ENCODE peak calls at places on chromosomes 1 and 21, in six cellular contexts. X is IMR-90, C is mesendoderm, Q is neuronal stem cell, G is H1, I is trophoblast cell. M is an unnamed sample.

GRCh38 chr1:175016073-175016722 is 7.0 kb downstream of the MRPS14 start:
- DNase-seq in X (peak), C (no peak), Q (no peak), G (no peak), I (no peak), M (no peak)

GRCh38 chr21:45532826-45533730 is 9.2 kb downstream of the SLC19A1 start:
- DNase-seq in X (no peak), C (no peak), Q (no peak), G (no peak), I (no peak), M (no peak)

GRCh38 chr1:29416267-29416666 is 179.9 kb downstream of the PTPRU start:
- DNase-seq in X (no peak), C (peak), Q (no peak), G (no peak), I (peak), M (no peak)

GRCh38 chr1:202811296-202812175 is 782 bp downstream of the PCAT6 start:
- DNase-seq in X (peak), C (peak), Q (no peak), G (no peak), I (peak), M (peak)

GRCh38 chr1:95384570-95384969 is 150.6 kb downstream of the RWDD3 start:
- DNase-seq in X (peak), C (peak), Q (peak), G (peak), I (no peak), M (peak)

GRCh38 chr1:54519709-54520108 is 28.3 kb upstream of the ACOT11 start:
- DNase-seq in X (no peak), C (peak), Q (no peak), G (no peak), I (no peak), M (peak)

GRCh38 chr1:166695115-166695514 is 144.2 kb upstream of the POGK start:
- DNase-seq in X (no peak), C (no peak), Q (no peak), G (no peak), I (no peak), M (no peak)

GRCh38 chr1:230141002-230141648 is 74.1 kb downstream of the GALNT2 start:
- DNase-seq in X (peak), C (no peak), Q (no peak), G (no peak), I (peak), M (peak)

GRCh38 chr1:20153000-20153418 is 13.9 kb downstream of the PLA2G2F start:
- DNase-seq in X (no peak), C (peak), Q (no peak), G (no peak), I (peak), M (no peak)

GRCh38 chr1:173149887-173150286 is 57.2 kb downstream of the TNFSF4 start:
- DNase-seq in X (peak), C (no peak), Q (no peak), G (no peak), I (peak), M (peak)

GRCh38 chr1:107926436-107927080 is 38.4 kb downstream of the VAV3 start:
- DNase-seq in X (no peak), C (no peak), Q (no peak), G (no peak), I (peak), M (peak)

GRCh38 chr1:2529776-2530500 is at the start of gene HES5:
- DNase-seq in X (no peak), C (no peak), Q (peak), G (no peak), I (peak), M (no peak)

GRCh38 chr21:45590246-45590725 is 48.0 kb upstream of the SLC19A1 start:
- DNase-seq in X (peak), C (peak), Q (no peak), G (peak), I (peak), M (peak)

GRCh38 chr21:33378081-33378480 is 25.1 kb upstream of the IFNGR2 start:
- DNase-seq in X (no peak), C (no peak), Q (no peak), G (no peak), I (no peak), M (no peak)

GRCh38 chr1:147549526-147549925 is 8.2 kb downstream of the BCL9 start:
- DNase-seq in X (no peak), C (no peak), Q (no peak), G (no peak), I (no peak), M (no peak)

GRCh38 chr1:155859881-155860841 is 794 bp downstream of the SYT11 start:
- DNase-seq in X (peak), C (peak), Q (peak), G (no peak), I (peak), M (peak)

GRCh38 chr1:154407021-154407865 is 2.1 kb downstream of the IL6R start:
- DNase-seq in X (no peak), C (no peak), Q (no peak), G (no peak), I (peak), M (peak)

GRCh38 chr21:33789697-33790096 is 125.9 kb downstream of the ATP5PO start:
- DNase-seq in X (no peak), C (no peak), Q (no peak), G (no peak), I (no peak), M (peak)

GRCh38 chr1:68363346-68363745 is 86.4 kb downstream of the RPE65 start:
- DNase-seq in X (no peak), C (no peak), Q (no peak), G (no peak), I (no peak), M (no peak)

GRCh38 chr1:100188617-100189016 is 10.6 kb upstream of the LRRC39 start:
- DNase-seq in X (peak), C (no peak), Q (no peak), G (no peak), I (no peak), M (peak)

GRCh38 chr1:234980657-234981396 is 147.8 kb downstream of the TOMM20 start:
- DNase-seq in X (peak), C (no peak), Q (no peak), G (no peak), I (peak), M (peak)

GRCh38 chr1:96641292-96641691 is 80.3 kb upstream of the PTBP2 start:
- DNase-seq in X (peak), C (no peak), Q (no peak), G (no peak), I (peak), M (no peak)

GRCh38 chr1:1168451-1169411 is 4.9 kb upstream of the TTLL10 start:
- DNase-seq in X (no peak), C (no peak), Q (no peak), G (no peak), I (no peak), M (no peak)

GRCh38 chr1:21725738-21726392 is 56.7 kb upstream of the RAP1GAP start:
- DNase-seq in X (no peak), C (no peak), Q (peak), G (no peak), I (no peak), M (no peak)

GRCh38 chr1:22903113-22903512 is 69.6 kb downstream of the LACTBL1 start:
- DNase-seq in X (peak), C (no peak), Q (no peak), G (no peak), I (no peak), M (no peak)

GRCh38 chr21:40846566-40847411 is at the start of gene DSCAM:
- DNase-seq in X (no peak), C (peak), Q (peak), G (no peak), I (no peak), M (no peak)

GRCh38 chr21:43267391-43268085 is 98.7 kb downstream of the CRYAA start:
- DNase-seq in X (no peak), C (no peak), Q (no peak), G (no peak), I (no peak), M (no peak)

GRCh38 chr1:9078949-9079500 is 9.6 kb upstream of the SLC2A5 start:
- DNase-seq in X (no peak), C (no peak), Q (no peak), G (no peak), I (peak), M (no peak)
- H2BK5ac ChIP-seq in X (no peak), C (no peak), Q (no peak), G (no peak), I (no peak), M (peak)

GRCh38 chr21:26844258-26845065 is 747 bp downstream of the ADAMTS1 start:
- DNase-seq in X (peak), C (peak), Q (peak), G (no peak), I (peak), M (peak)
- H3K4me3 ChIP-seq in X (peak), C (peak), Q (peak), G (peak), I (peak), M (peak)

DNA sequence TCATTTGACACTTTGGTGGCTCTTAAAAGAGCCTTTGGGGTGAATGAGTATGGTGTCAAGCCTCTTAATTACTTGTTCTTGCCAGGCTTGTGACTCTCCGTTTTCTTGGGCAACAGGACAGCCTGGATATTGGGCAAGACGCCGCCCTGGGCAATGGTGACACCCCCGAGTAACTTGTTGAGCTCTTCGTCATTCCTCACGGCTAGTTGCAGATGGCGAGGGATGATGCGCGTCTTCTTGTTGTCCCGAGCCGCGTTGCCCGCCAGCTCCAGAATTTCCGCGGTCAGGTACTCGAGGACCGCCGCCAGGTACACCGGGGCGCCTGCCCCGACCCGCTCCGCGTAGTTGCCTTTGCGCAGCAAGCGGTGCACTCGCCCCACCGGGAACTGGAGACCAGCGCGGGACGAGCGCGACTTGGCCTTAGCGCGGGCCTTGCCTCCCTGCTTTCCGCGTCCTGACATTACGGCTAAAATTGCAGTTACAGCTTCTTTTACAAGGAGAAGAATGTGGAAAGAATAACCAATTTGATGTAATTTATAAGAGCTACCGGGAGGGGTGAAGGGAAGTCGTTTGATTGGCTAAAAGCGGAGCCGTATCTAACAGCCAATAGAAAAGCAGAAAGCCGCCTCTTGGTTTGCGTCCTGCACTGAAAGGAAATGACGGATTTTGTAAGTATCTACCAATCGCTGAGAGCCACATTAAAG is 11.8 kb upstream of the BOLA1 start:
- DNase-seq in X (peak), C (peak), Q (peak), G (peak), I (peak), M (peak)
- H2BK5ac ChIP-seq in X (peak), C (peak), Q (no peak), G (peak), I (peak), M (no peak)

GRCh38 chr1:56658254-56658653 is 13.1 kb downstream of the PRKAA2 start:
- DNase-seq in X (no peak), C (no peak), Q (no peak), G (no peak), I (no peak), M (no peak)

GRCh38 chr1:56648546-56648945 is 3.4 kb downstream of the PRKAA2 start:
- DNase-seq in X (no peak), C (no peak), Q (no peak), G (no peak), I (no peak), M (no peak)

GRCh38 chr1:56655991-56656613 is 11.0 kb downstream of the PRKAA2 start:
- DNase-seq in X (no peak), C (no peak), Q (no peak), G (no peak), I (no peak), M (no peak)

DNA sequence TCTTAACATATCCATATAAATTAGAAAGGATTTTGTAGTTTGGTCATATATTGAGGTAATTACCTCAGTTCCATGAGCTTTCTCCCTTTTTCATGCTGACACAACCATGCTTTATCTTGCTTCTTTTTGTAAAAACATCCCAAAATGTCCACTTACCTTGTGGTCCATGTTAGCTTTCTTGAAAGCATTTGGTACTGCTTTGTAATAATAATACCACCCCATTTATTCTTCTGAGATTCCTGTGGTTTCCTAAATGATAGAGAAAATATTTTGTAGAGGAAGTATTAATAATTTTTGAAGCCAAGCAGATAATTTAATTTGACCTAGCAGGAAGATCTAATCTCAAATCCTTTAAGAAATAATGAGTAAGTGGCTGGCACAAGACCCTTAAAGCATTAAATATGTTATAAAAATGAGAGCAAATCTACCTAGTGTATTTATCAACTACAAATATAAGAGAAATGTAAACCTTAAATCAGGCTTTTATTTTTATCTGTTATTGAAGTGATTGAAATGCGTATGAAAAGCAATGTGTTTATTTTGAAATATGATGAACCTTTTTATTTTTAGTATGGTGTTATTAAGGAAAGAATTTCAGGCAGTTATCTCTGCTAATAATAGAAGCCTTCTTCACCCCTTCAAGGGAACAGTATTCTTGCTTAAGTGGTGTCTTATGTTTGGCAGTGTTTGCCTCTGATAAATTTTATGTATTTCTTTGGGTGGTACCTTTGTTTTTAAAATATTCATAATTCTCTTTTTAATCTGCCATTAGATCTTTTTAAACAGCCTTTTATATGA is 9.2 kb downstream of the PRKAA2 start:
- DNase-seq in X (no peak), C (no peak), Q (no peak), G (no peak), I (no peak), M (no peak)
- H3K4me3 ChIP-seq in X (no peak), C (no peak), Q (no peak), G (no peak), I (no peak), M (no peak)

GRCh38 chr1:40040511-40041465 is at the start of gene CAP1:
- DNase-seq in X (peak), C (peak), Q (peak), G (peak), I (peak), M (peak)
- H2BK5ac ChIP-seq in X (peak), C (peak), Q (no peak), G (peak), I (peak), M (peak)

M was measured in mesenchymal stem cell.